ENCODE peak calls at places on chromosomes 1 and 21, in six cellular contexts. C is transverse colon, G is breast epithelium, X is H1, W is prostate gland, A is sigmoid colon. F is an unnamed sample.
A peak's percentile ranks its signal among the peaks of the same experiment; 100 is the strongest.

GRCh38 chr1:84541679-84542078 is 32.6 kb downstream of the CTBS start:
- DNase-seq in X (no peak), W (no peak), A (no peak), G (no peak), C (no peak), F (no peak)

GRCh38 chr1:23664837-23665795 is 26.5 kb upstream of the RPL11 start:
- DNase-seq in C (no peak), A (no peak), X (no peak), W (no peak), G (no peak), F (no peak)

GRCh38 chr1:170290971-170291370 is 145.2 kb downstream of the NTMT2 start:
- DNase-seq in C (no peak), X (no peak), A (no peak), W (no peak), G (no peak), F (no peak)

GRCh38 chr1:116553386-116554115 is 17.3 kb downstream of the CD58 start:
- DNase-seq in G (no peak), W (no peak), X (no peak), C (no peak), A (no peak), F (no peak)

GRCh38 chr1:12573015-12573825 is 44.8 kb downstream of the DHRS3 start:
- DNase-seq in A (no peak), G (no peak), C (no peak), W (no peak), X (no peak), F (no peak)

GRCh38 chr21:21188513-21189188 is 190.4 kb downstream of the NCAM2 start:
- DNase-seq in X (no peak), C (no peak), A (no peak), G (no peak), W (no peak), F (no peak)

GRCh38 chr1:99004270-99005141 is at the start of gene PLPPR5:
- DNase-seq in G (no peak), C (no peak), W (no peak), A (no peak), X (no peak), F (no peak)

GRCh38 chr1:150550222-150551048 is 1.2 kb downstream of the ADAMTSL4 start:
- DNase-seq in G (no peak), W (no peak), C (peak; percentile 19), A (peak; percentile 89), X (no peak), F (no peak)

DNA sequence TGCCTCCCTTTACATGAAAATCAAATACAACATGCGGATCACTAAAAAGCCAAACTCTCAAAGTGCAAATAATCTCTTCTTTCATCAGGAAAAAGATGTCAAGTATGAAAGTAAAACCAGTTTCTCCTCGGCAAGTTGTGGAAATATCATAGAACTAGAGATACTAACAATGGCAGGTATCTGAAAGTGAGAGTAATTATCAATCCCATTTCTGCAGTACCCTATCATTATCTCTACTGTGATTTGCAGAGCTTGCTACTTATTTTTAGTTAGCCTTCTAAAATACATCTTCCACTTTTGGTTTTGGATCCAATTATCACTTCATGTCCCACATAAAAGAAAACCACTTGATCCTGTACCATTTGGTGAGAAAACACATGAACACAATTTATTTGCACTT is 3.0 kb downstream of the TP53BP2 start:
- DNase-seq in C (no peak), W (no peak), X (no peak), G (no peak), A (no peak), F (no peak)
- H3K4me3 ChIP-seq in C (no peak overlapping the region), W (no peak overlapping the region), X (no peak overlapping the region), G (no peak overlapping the region), A (no peak overlapping the region), F (no peak overlapping the region)

GRCh38 chr1:67558449-67559193 is 126.4 kb upstream of the GADD45A start:
- DNase-seq in C (no peak), X (no peak), A (no peak), W (no peak), G (no peak), F (no peak)

GRCh38 chr1:67556297-67556900 is 126.2 kb upstream of the SERBP1 start:
- DNase-seq in C (no peak), G (no peak), W (no peak), X (no peak), A (no peak), F (no peak)

GRCh38 chr1:67555487-67556296 is 125.5 kb upstream of the SERBP1 start:
- DNase-seq in C (no peak), W (no peak), G (no peak), A (no peak), X (no peak), F (no peak)

GRCh38 chr1:67559222-67559700 is 125.7 kb upstream of the GADD45A start:
- DNase-seq in C (no peak), X (no peak), A (peak; percentile 77), G (peak; percentile 44), W (no peak), F (no peak)

GRCh38 chr1:67557731-67558448 is 127.1 kb upstream of the GADD45A start:
- DNase-seq in W (no peak), C (no peak), G (no peak), X (no peak), A (no peak), F (no peak)
- TF ChIP-seq POLR2AphosphoS5 in W (no peak), C (no peak), G (no peak), X (no peak), A (no peak), F (no peak)

GRCh38 chr1:46691997-46692790 is 20.5 kb downstream of the TEX38 start:
- DNase-seq in C (no peak), X (no peak), A (no peak), W (no peak), G (no peak), F (no peak)

GRCh38 chr1:46687910-46688509 is 16.4 kb downstream of the TEX38 start:
- DNase-seq in C (no peak), W (no peak), X (no peak), A (no peak), G (no peak), F (no peak)

GRCh38 chr1:46689326-46689725 is 17.7 kb downstream of the TEX38 start:
- DNase-seq in A (no peak), X (no peak), C (no peak), G (no peak), W (no peak), F (no peak)

GRCh38 chr1:46690931-46691411 is 19.3 kb downstream of the TEX38 start:
- DNase-seq in W (no peak), C (no peak), G (no peak), X (no peak), A (no peak), F (no peak)

DNA sequence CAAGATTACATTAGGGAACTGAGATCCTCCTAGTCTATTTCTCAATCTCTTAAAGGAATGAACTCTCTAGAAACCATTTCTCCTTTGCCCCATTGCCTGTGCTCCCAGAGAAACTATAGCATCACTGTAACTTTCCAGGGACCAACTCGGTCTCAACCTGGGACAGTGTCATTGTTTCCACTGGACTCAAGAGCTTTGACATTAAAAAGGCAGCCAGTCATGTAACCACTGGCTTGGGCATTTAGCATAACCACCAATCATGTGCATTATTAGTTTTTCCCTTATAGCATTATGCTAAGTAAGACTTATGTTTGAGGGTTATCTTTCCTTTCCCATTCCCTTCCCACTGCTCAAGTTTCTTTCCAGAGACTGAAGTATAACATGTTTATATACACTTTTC is 18.2 kb downstream of the TEX38 start:
- DNase-seq in X (no peak), W (no peak), C (no peak), A (no peak), G (no peak), F (no peak)
- H3K36me3 ChIP-seq in X (peaks cover 62% of the 10 kb centered on the region), W (no peaks in the 10 kb centered on the region), C (peaks cover 25% of the 10 kb centered on the region), A (peaks cover 30% of the 10 kb centered on the region), G (peaks cover 12% of the 10 kb centered on the region), F (peaks cover 85% of the 10 kb centered on the region)

DNA sequence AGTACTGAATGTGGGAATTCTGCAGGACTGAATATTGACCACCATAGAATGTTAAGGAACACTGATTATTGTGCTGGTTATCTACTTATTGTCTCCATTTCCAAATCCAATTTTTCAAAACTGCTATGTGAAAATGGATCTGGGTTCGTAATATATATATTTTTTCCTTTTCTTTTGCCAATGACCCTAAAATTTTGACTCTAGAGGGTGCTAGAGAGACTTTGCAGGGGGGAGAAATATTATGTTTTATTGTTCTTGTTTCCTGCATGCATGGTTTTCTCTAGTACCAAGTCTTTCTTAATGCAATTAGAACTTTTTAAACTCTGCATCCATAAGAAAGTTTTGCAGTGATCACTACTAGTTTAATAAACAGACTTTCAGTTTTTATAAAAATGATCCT is 1256.9 kb downstream of the BRINP3 start:
- DNase-seq in W (no peak), X (no peak), A (no peak), C (no peak), G (no peak), F (no peak)
- H3K4me3 ChIP-seq in W (no peak overlapping the region), X (no peak overlapping the region), A (no peak overlapping the region), C (no peak overlapping the region), G (no peak overlapping the region), F (no peak overlapping the region)

F was measured in stomach.